ENCODE peak calls at places on chromosomes 4 and X, in five cellular contexts. O is ascending aorta, Y is spleen, G is ovary, W is body of pancreas. R is an unnamed sample. For H3K4me1, the result is how much of the 10 kb centered on the place peaks cover.

GRCh38 chrX:52990848-52991247 is 32.5 kb upstream of the FAM156A start:
- DNase-seq in W (no peak), Y (no peak), G (no peak), O (no peak), R (no peak)

GRCh38 chrX:139207655-139208054 is 322.9 kb upstream of the F9 start:
- DNase-seq in Y (no peak), G (no peak), O (no peak), W (no peak), R (no peak)

GRCh38 chr4:8297691-8298485 is 28.3 kb downstream of the HTRA3 start:
- DNase-seq in Y (peak), G (peak), O (peak), W (no peak), R (peak)

GRCh38 chr4:146513548-146513947 is 8.2 kb downstream of the SLC10A7 start:
- DNase-seq in W (no peak), O (no peak), Y (no peak), G (no peak), R (no peak)

GRCh38 chr4:51901363-51901762 is 58.4 kb downstream of the DCUN1D4 start:
- DNase-seq in W (no peak), Y (no peak), G (no peak), O (no peak), R (no peak)

GRCh38 chr4:165505991-165506779 is 127.4 kb downstream of the CPE start:
- DNase-seq in W (no peak), Y (no peak), O (no peak), G (no peak), R (no peak)

GRCh38 chr4:304987-305680 is at the start of gene ZNF732:
- DNase-seq in W (peak), Y (no peak), G (peak), O (no peak), R (peak)

GRCh38 chr4:1683371-1683902 is 676 bp downstream of the FAM53A start:
- DNase-seq in O (peak), W (peak), G (peak), Y (no peak), R (peak)

GRCh38 chr4:26636458-26636857 is 52.6 kb downstream of the TBC1D19 start:
- DNase-seq in Y (no peak), W (no peak), O (no peak), G (no peak), R (no peak)

GRCh38 chr4:66055999-66056398 is 385.7 kb upstream of the EPHA5 start:
- DNase-seq in Y (no peak), O (no peak), W (no peak), G (no peak), R (no peak)

GRCh38 chr4:154877110-154877760 is 96.2 kb downstream of the RBM46 start:
- DNase-seq in W (no peak), O (no peak), Y (no peak), G (no peak), R (no peak)

GRCh38 chr4:40065010-40065409 is 8.4 kb downstream of the N4BP2 start:
- DNase-seq in W (peak), Y (no peak), O (no peak), G (no peak), R (no peak)

GRCh38 chr4:83548151-83548905 is 12.4 kb downstream of the GPAT3 start:
- DNase-seq in G (no peak), Y (peak), O (peak), W (peak), R (peak)

GRCh38 chrX:68556036-68556435 is 57.2 kb downstream of the YIPF6 start:
- DNase-seq in Y (no peak), W (no peak), O (no peak), G (no peak), R (no peak)

GRCh38 chr4:110088670-110089069 is 109.7 kb downstream of the ELOVL6 start:
- DNase-seq in W (no peak), Y (no peak), G (no peak), O (no peak), R (no peak)

GRCh38 chr4:97300561-97300960 is 842.7 kb downstream of the STPG2 start:
- DNase-seq in W (no peak), G (no peak), Y (no peak), O (no peak), R (no peak)

GRCh38 chrX:13473666-13474516 is 95.5 kb upstream of the EGFL6 start:
- DNase-seq in G (no peak), O (no peak), Y (no peak), W (no peak), R (no peak)

GRCh38 chrX:72554448-72555140 is 18.0 kb downstream of the HDAC8 start:
- DNase-seq in G (no peak), W (no peak), Y (no peak), O (peak), R (no peak)

GRCh38 chrX:31165241-31166035 is 93.6 kb upstream of the FTHL17 start:
- DNase-seq in O (no peak), Y (no peak), W (no peak), G (no peak), R (no peak)

GRCh38 chrX:53254570-53255461 is 26.6 kb downstream of the IQSEC2 start:
- DNase-seq in W (no peak), G (no peak), Y (peak), O (no peak), R (no peak)

GRCh38 chr4:88503344-88503743 is 20.2 kb downstream of the PYURF start:
- DNase-seq in W (no peak), O (no peak), Y (no peak), G (no peak), R (no peak)

GRCh38 chr4:172770787-172771186 is 397.8 kb upstream of the GALNT7 start:
- DNase-seq in W (no peak), Y (no peak), O (no peak), G (no peak), R (no peak)
- H3K4me1 ChIP-seq in W (under half), Y (under half), O (under half), G (under half), R (under half)

GRCh38 chrX:130171446-130172126 is at the start of gene RAB33A:
- DNase-seq in G (peak), O (no peak), W (no peak), Y (peak), R (peak)
- H3K4me1 ChIP-seq in G (under half), O (under half), W (under half), Y (under half), R (under half)

GRCh38 chr4:98671131-98671530 is 12.7 kb upstream of the TSPAN5 start:
- DNase-seq in G (no peak), O (no peak), Y (no peak), W (no peak), R (no peak)

GRCh38 chr4:98674404-98675173 is 16.2 kb upstream of the TSPAN5 start:
- DNase-seq in Y (no peak), O (no peak), W (no peak), G (no peak), R (no peak)

GRCh38 chr4:98673978-98674377 is 15.6 kb upstream of the TSPAN5 start:
- DNase-seq in Y (no peak), G (no peak), O (no peak), W (no peak), R (no peak)

GRCh38 chr4:98672583-98673281 is 14.3 kb upstream of the TSPAN5 start:
- DNase-seq in Y (no peak), G (no peak), W (no peak), O (no peak), R (no peak)

DNA sequence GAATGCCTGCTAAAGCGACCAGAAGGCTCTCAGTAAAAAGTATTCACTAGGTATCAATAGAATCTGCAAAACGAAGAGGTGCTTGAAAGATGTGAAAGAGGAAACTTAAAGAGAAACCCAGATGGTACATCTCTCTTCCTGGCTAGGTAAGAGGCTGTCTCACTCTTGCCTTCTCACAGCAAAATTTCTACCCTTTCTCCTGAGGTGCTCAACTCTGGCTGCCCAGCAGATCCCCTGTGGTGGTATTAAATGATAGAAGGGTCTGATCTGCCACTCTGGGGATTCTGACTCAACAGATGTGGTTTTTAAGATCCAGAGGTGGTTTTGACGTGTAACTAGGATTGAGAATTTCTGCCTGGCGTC is 14.9 kb upstream of the TSPAN5 start:
- DNase-seq in G (no peak), O (no peak), Y (no peak), W (no peak), R (no peak)
- H3K4me1 ChIP-seq in G (under half), O (under half), Y (under half), W (under half), R (under half)

GRCh38 chr4:16034010-16034829 is 49.6 kb downstream of the PROM1 start:
- DNase-seq in Y (no peak), O (no peak), W (peak), G (no peak), R (no peak)

GRCh38 chr4:16032871-16033505 is 50.8 kb downstream of the PROM1 start:
- DNase-seq in O (no peak), G (no peak), W (no peak), Y (no peak), R (no peak)

GRCh38 chr4:16031554-16032381 is 52.1 kb downstream of the PROM1 start:
- DNase-seq in G (no peak), Y (no peak), W (no peak), O (no peak), R (no peak)

GRCh38 chr4:16029886-16030285 is 53.9 kb downstream of the PROM1 start:
- DNase-seq in O (no peak), Y (no peak), G (no peak), W (no peak), R (no peak)

DNA sequence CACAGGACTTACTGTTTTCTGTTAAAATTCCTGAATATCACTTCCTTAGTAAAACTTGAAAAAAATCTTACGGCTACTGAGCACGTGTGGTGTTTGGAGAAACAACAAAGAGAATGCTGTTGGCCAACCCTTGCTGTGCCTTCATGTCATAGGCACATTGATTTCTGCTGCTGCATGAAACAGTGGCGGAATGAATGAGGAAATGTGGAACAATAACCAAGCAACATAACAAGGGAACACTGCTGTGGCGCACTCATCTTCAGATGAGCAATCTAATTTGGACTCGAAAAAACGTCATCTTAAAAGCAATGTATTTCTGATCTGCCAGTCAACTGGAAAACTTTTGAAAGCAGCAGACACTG is 51.5 kb downstream of the PROM1 start:
- DNase-seq in G (no peak), O (no peak), W (peak), Y (no peak), R (no peak)
- H3K4me1 ChIP-seq in G (under half), O (under half), W (under half), Y (under half), R (under half)

GRCh38 chr4:87007345-87008181 is 72.8 kb downstream of the AFF1 start:
- DNase-seq in G (peak), W (peak), O (no peak), Y (peak), R (peak)
- H3K4me1 ChIP-seq in G (under half), W (half or more), O (under half), Y (under half), R (under half)

GRCh38 chr4:108033348-108033747 is 43.7 kb downstream of the HADH start:
- DNase-seq in Y (no peak), W (no peak), G (no peak), O (no peak), R (no peak)

GRCh38 chr4:108034560-108034959 is 44.9 kb downstream of the HADH start:
- DNase-seq in Y (no peak), O (no peak), W (no peak), G (no peak), R (no peak)

GRCh38 chr4:108036252-108036651 is 46.6 kb downstream of the HADH start:
- DNase-seq in Y (no peak), W (no peak), O (no peak), G (no peak), R (no peak)

GRCh38 chr4:108037884-108038283 is 48.2 kb downstream of the HADH start:
- DNase-seq in W (no peak), G (no peak), Y (no peak), O (no peak), R (no peak)

DNA sequence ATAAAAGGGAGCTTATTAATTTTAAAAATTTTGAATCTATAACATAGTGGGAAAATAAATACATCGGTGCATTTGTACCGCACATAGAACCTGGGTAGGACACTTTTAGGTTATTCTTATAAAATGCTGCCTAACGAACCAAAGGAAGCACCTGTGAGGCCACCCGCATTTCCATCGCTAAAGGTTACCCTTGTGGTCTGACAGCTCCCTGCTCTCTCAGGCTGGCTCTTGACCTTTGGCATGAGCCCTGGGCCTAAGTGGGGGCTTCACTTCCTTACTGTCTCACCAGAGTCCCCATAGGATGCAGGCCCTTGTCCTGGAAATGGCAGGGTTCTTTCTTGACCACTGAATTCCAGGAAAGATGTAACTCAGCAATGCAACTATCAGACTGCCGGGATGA is 46.0 kb downstream of the HADH start:
- DNase-seq in W (no peak), G (no peak), Y (no peak), O (no peak), R (no peak)
- H3K4me1 ChIP-seq in W (under half), G (under half), Y (under half), O (under half), R (under half)

GRCh38 chrX:154444755-154445246 is 860 bp downstream of the FAM50A start:
- DNase-seq in G (no peak), W (no peak), O (no peak), Y (peak), R (no peak)
- H3K4me1 ChIP-seq in G (under half), W (under half), O (under half), Y (under half), R (under half)

DNA sequence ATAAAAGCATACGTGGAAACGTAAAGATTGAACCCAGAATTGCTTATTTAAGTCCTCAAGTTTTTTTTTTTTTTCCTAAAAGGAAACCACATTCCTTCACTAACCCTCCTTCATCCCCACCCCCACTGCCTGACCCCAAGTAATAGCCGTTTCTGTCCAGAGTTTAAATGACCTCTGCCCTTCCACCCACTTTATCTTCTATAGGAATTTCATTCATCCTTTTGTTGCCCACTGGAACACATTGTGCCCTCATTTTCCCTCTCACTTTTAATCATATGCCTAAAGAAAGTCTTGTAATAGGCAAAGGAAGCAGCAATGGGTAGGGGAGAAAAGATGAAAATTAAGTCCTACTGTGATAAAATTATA is 62.7 kb downstream of the SH3RF1 start:
- DNase-seq in O (no peak), W (no peak), G (no peak), Y (no peak), R (no peak)
- H3K4me1 ChIP-seq in O (under half), W (under half), G (under half), Y (under half), R (under half)

R was measured in tibial artery.